ENCODE peak calls at places on chromosomes 12 and 14, in nine cellular contexts. B, E, R, S, D, N, V, K and C are unnamed samples.

GRCh38 chr12:42103155-42103554 is 41.5 kb downstream of the GXYLT1 start:
- DNase-seq in B (no peak), E (no peak), R (no peak), S (no peak), D (no peak), N (no peak), V (no peak), K (no peak), C (no peak)

GRCh38 chr12:110102255-110102654 is 21.9 kb upstream of the IFT81 start:
- DNase-seq in B (no peak), E (peak; percentile 70), R (peak; percentile 70), S (no peak), D (peak; percentile 94), N (peak; percentile 68), V (no peak), K (peak; percentile 61), C (no peak)

GRCh38 chr14:69069020-69069421 is 83.9 kb downstream of the DCAF5 start:
- DNase-seq in B (no peak), E (peak; percentile 87), R (no peak), S (no peak), D (no peak), N (no peak), V (no peak), K (no peak), C (no peak)

GRCh38 chr12:122079532-122080081 is 1.1 kb downstream of the MLXIP start:
- DNase-seq in B (no peak), E (no peak), R (no peak), S (no peak), D (no peak), N (no peak), V (no peak), K (peak; percentile 31), C (no peak)

GRCh38 chr12:107522692-107523477 is 162.7 kb upstream of the PWP1 start:
- DNase-seq in B (no peak), E (no peak), R (peak; percentile 6), S (no peak), D (no peak), N (peak; percentile 61), V (no peak), K (no peak), C (no peak)

GRCh38 chr12:15629108-15629507 is 160.1 kb downstream of the EPS8 start:
- DNase-seq in B (peak; percentile 94), E (peak; percentile 97), R (peak; percentile 59), S (peak; percentile 39), D (peak; percentile 94), N (peak; percentile 61), V (no peak), K (no peak), C (peak; percentile 53)

GRCh38 chr12:62724947-62725447 is 210.0 kb downstream of the PPM1H start:
- DNase-seq in B (no peak), E (peak; percentile 100), R (peak; percentile 14), S (peak; percentile 84), D (peak; percentile 99), N (peak; percentile 74), V (no peak), K (no peak), C (peak; percentile 20)

GRCh38 chr14:68509188-68509953 is 283.5 kb downstream of the ZFP36L1 start:
- DNase-seq in B (peak; percentile 40), E (peak; percentile 31), R (no peak), S (peak; percentile 15), D (no peak), N (no peak), V (no peak), K (no peak), C (no peak)

GRCh38 chr14:104596927-104597351 is 7.6 kb downstream of the TMEM179 start:
- DNase-seq in B (no peak), E (no peak), R (no peak), S (no peak), D (no peak), N (no peak), V (no peak), K (no peak), C (no peak)

GRCh38 chr14:100994082-100994481 is 90.6 kb upstream of the RTL1 start:
- DNase-seq in B (no peak), E (peak; percentile 58), R (no peak), S (no peak), D (peak; percentile 52), N (no peak), V (no peak), K (no peak), C (no peak)

GRCh38 chr12:131513606-131514005 is 197.3 kb upstream of the SFSWAP start:
- DNase-seq in B (no peak), E (no peak), R (no peak), S (no peak), D (no peak), N (no peak), V (no peak), K (no peak), C (no peak)

GRCh38 chr14:61765225-61765943 is 3.2 kb downstream of the SNAPC1 start:
- DNase-seq in B (no peak), E (peak; percentile 37), R (no peak), S (no peak), D (no peak), N (no peak), V (no peak), K (no peak), C (no peak)

GRCh38 chr14:61764342-61765122 is 2.3 kb downstream of the SNAPC1 start:
- DNase-seq in B (no peak), E (no peak), R (no peak), S (no peak), D (no peak), N (no peak), V (no peak), K (no peak), C (no peak)

GRCh38 chr14:61769893-61770292 is 7.7 kb downstream of the SNAPC1 start:
- DNase-seq in B (no peak), E (no peak), R (no peak), S (no peak), D (no peak), N (no peak), V (no peak), K (no peak), C (no peak)

GRCh38 chr14:61768240-61768639 is 6.0 kb downstream of the SNAPC1 start:
- DNase-seq in B (no peak), E (no peak), R (no peak), S (no peak), D (no peak), N (no peak), V (no peak), K (no peak), C (no peak)

GRCh38 chr14:61766136-61766535 is 3.9 kb downstream of the SNAPC1 start:
- DNase-seq in B (no peak), E (peak; percentile 44), R (no peak), S (no peak), D (no peak), N (no peak), V (no peak), K (no peak), C (no peak)
- H3K4me1 ChIP-seq in B (peaks cover 33% of the 10 kb centered on the region), E (no peaks in the 10 kb centered on the region), R (peaks cover 31% of the 10 kb centered on the region), S (no peaks in the 10 kb centered on the region), D (peaks cover 16% of the 10 kb centered on the region), N (peaks cover 33% of the 10 kb centered on the region), V (peaks cover 24% of the 10 kb centered on the region), K (peaks cover 25% of the 10 kb centered on the region), C (peaks cover 14% of the 10 kb centered on the region)

DNA sequence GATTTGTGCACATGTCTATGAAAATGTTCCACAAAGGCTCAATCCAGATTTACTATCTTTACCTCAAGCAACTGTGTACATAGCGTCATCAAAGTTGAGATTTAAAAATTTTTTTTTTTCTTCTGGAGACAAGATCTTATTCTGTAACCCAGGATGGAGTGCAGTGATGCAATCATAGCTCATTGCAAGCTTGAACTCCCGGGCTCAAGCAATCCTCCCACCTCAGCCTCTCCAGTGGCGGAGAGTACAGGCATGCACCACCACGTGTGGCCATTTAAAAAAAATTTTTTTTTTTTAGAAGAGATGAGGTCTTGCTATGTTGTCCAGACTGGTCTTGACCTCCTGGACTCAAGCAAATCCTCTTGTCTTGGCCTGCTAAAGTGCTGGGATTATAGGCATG is 2.3 kb downstream of the COCH start:
- DNase-seq in B (no peak), E (no peak), R (no peak), S (no peak), D (no peak), N (no peak), V (no peak), K (no peak), C (no peak)
- H3K27me3 ChIP-seq in B (peaks cover 11% of the 10 kb centered on the region), E (peaks cover 30% of the 10 kb centered on the region), R (peaks cover 56% of the 10 kb centered on the region), S (no peaks in the 10 kb centered on the region), D (no peaks in the 10 kb centered on the region), N (peaks cover 49% of the 10 kb centered on the region), V (peaks cover 11% of the 10 kb centered on the region), K (peaks cover 21% of the 10 kb centered on the region), C (peaks cover 10% of the 10 kb centered on the region)

GRCh38 chr14:92927396-92928257 is 4.7 kb downstream of the CHGA start:
- DNase-seq in B (no peak), E (no peak), R (no peak), S (no peak), D (no peak), N (no peak), V (no peak), K (no peak), C (no peak)

GRCh38 chr14:92928258-92928629 is 5.3 kb downstream of the CHGA start:
- DNase-seq in B (no peak), E (no peak), R (no peak), S (no peak), D (no peak), N (no peak), V (no peak), K (no peak), C (no peak)

GRCh38 chr14:92926180-92926845 is 3.4 kb downstream of the CHGA start:
- DNase-seq in B (no peak), E (no peak), R (no peak), S (no peak), D (no peak), N (no peak), V (no peak), K (no peak), C (no peak)

GRCh38 chr14:92925446-92925845 is 2.5 kb downstream of the CHGA start:
- DNase-seq in B (no peak), E (no peak), R (no peak), S (no peak), D (no peak), N (no peak), V (no peak), K (no peak), C (no peak)

DNA sequence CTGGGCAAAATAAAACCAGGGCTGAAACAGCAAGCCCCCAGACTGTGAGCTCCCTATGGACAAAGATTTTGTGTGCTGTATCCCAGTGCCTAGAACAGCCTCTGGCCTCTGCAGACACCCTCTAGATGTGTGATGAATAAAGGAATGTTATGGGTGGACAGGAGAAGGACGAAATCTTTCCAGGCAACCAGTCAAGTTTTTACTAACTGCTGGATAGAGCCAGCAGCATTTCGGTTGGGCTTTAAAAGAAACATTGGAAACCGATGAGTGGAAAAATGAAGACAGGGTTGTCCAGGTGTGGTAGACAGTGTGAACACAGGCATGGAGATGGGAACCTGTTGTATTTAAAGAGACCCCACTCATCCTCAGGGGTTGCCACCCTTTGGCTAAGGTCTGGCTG is 4.0 kb downstream of the CHGA start:
- DNase-seq in B (no peak), E (no peak), R (no peak), S (no peak), D (no peak), N (no peak), V (no peak), K (no peak), C (no peak)
- H3K27ac ChIP-seq in B (no peak overlapping the region), E (no peak overlapping the region), R (no peak overlapping the region), S (no peak overlapping the region), D (no peak overlapping the region), N (no peak overlapping the region), V (no peak overlapping the region), K (no peak overlapping the region), C (no peak overlapping the region)

DNA sequence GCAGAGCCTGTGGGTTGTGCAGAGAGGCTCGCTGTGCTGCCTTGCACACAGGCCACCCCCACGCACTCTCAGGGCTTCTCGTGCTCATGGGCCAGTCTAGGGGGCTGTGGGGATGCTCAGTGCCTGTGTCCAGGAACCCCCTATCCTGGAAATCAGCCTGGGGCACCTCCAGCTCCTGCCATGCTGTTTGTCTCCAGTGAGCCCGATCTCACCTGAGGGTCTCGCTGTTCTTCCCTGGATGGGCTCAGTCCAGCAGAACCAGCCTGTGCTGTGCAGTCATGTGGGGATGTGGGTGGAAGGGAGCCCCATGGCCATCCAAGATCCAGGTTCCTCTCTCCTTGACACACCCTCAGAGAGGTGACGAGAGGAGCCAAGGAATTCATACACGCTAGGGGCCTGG is 26.7 kb downstream of the SERPINA1 start:
- DNase-seq in B (no peak), E (no peak), R (no peak), S (no peak), D (no peak), N (no peak), V (no peak), K (no peak), C (no peak)
- H3K4me1 ChIP-seq in B (no peaks in the 10 kb centered on the region), E (no peaks in the 10 kb centered on the region), R (no peaks in the 10 kb centered on the region), S (no peaks in the 10 kb centered on the region), D (no peaks in the 10 kb centered on the region), N (peaks cover 4% of the 10 kb centered on the region), V (no peaks in the 10 kb centered on the region), K (no peaks in the 10 kb centered on the region), C (no peaks in the 10 kb centered on the region)